ENCODE peak calls at places on chromosomes 16 and 17, in ten cellular contexts. V is heart left ventricle; T is heart right ventricle; D is mammary epithelial cell; N is CD4-positive, alpha-beta T cell; Y is adrenal gland; X is HCT116; M is stomach; U is neural progenitor cell; Q is cardiac muscle cell. G is an unnamed sample.
A peak's percentile ranks its signal among the peaks of the same experiment; 100 is the strongest.

GRCh38 chr16:70661918-70662641 is 15.7 kb downstream of the IL34 start:
- DNase-seq in V (no peak), T (no peak), D (no peak), N (no peak), Y (peak; percentile 33), X (no peak), M (no peak), U (no peak), Q (peak; percentile 76), G (no peak)

GRCh38 chr16:70725912-70726828 is 40.3 kb upstream of the MTSS2 start:
- DNase-seq in V (peak; percentile 82), T (peak; percentile 79), D (no peak), N (no peak), Y (peak; percentile 66), X (no peak), M (no peak), U (no peak), Q (peak; percentile 59), G (no peak)

GRCh38 chr17:49777577-49777976 is 10.9 kb upstream of the KAT7 start:
- DNase-seq in V (no peak), T (no peak), D (no peak), N (no peak), Y (no peak), X (no peak), M (no peak), U (peak; percentile 36), Q (no peak), G (no peak)

GRCh38 chr16:85394511-85395206 is 218.5 kb upstream of the GSE1 start:
- DNase-seq in V (peak; percentile 37), T (peak; percentile 6), D (no peak), N (no peak), Y (no peak), X (no peak), M (no peak), U (no peak), Q (no peak), G (no peak)

GRCh38 chr17:62974788-62975586 is 9.0 kb downstream of the TANC2 start:
- DNase-seq in V (no peak), T (no peak), D (no peak), N (no peak), Y (no peak), X (no peak), M (no peak), U (no peak), Q (no peak), G (no peak)

GRCh38 chr16:68533937-68534336 is 5.2 kb upstream of the ZFP90 start:
- DNase-seq in V (no peak), T (no peak), D (no peak), N (no peak), Y (no peak), X (no peak), M (no peak), U (no peak), Q (no peak), G (no peak)

GRCh38 chr16:70767377-70768204 is 33.4 kb downstream of the VAC14 start:
- DNase-seq in V (no peak), T (no peak), D (peak; percentile 33), N (no peak), Y (no peak), X (no peak), M (no peak), U (no peak), Q (no peak), G (no peak)

GRCh38 chr16:22670044-22670536 is 143.9 kb upstream of the HS3ST2 start:
- DNase-seq in V (no peak), T (no peak), D (no peak), N (no peak), Y (no peak), X (no peak), M (no peak), U (no peak), Q (peak; percentile 15), G (no peak)

GRCh38 chr17:30922235-30922993 is 669 bp downstream of the ADAP2 start:
- DNase-seq in V (peak; percentile 68), T (peak; percentile 23), D (no peak), N (no peak), Y (no peak), X (no peak), M (no peak), U (peak; percentile 32), Q (no peak), G (no peak)

GRCh38 chr17:9937164-9937835 is 32.2 kb upstream of the RCVRN start:
- DNase-seq in V (no peak), T (peak; percentile 75), D (no peak), N (no peak), Y (peak; percentile 23), X (no peak), M (no peak), U (no peak), Q (peak; percentile 52), G (no peak)

GRCh38 chr17:48892940-48893645 is 506 bp downstream of the ATP5MC1 start:
- DNase-seq in V (no peak), T (no peak), D (no peak), N (no peak), Y (no peak), X (no peak), M (no peak), U (no peak), Q (no peak), G (no peak)

GRCh38 chr17:69141802-69142472 is at the start of gene ABCA6:
- DNase-seq in V (no peak), T (no peak), D (peak; percentile 20), N (no peak), Y (no peak), X (no peak), M (no peak), U (no peak), Q (peak; percentile 93), G (peak; percentile 4)

GRCh38 chr17:48724241-48725004 is 1.4 kb downstream of the PRAC2 start:
- DNase-seq in V (peak; percentile 90), T (peak; percentile 85), D (peak; percentile 51), N (peak; percentile 74), Y (peak; percentile 86), X (peak; percentile 32), M (peak; percentile 89), U (peak; percentile 91), Q (peak; percentile 83), G (no peak)

GRCh38 chr16:75653926-75654325 is 6.4 kb downstream of the TERF2IP start:
- DNase-seq in V (no peak), T (no peak), D (no peak), N (no peak), Y (no peak), X (no peak), M (no peak), U (no peak), Q (no peak), G (no peak)

GRCh38 chr17:36503456-36504155 is 17.1 kb downstream of the ZNHIT3 start:
- DNase-seq in V (no peak), T (no peak), D (no peak), N (no peak), Y (no peak), X (no peak), M (no peak), U (no peak), Q (no peak), G (no peak)

GRCh38 chr17:77378318-77379064 is 237.7 kb downstream of the SEC14L1 start:
- DNase-seq in V (no peak), T (no peak), D (no peak), N (no peak), Y (no peak), X (no peak), M (no peak), U (no peak), Q (no peak), G (no peak)
- H3K27ac ChIP-seq in V (no peak overlapping the region), T (no peak overlapping the region), D (no peak overlapping the region), N (no peak overlapping the region), Y (peak overlapping the region; percentile 96), X (no peak overlapping the region), M (peak overlapping the region; percentile 98), U (no peak overlapping the region), Q (no peak overlapping the region), G (no peak overlapping the region)

GRCh38 chr16:10153993-10154788 is 28.0 kb downstream of the GRIN2A start:
- DNase-seq in V (no peak), T (no peak), D (no peak), N (no peak), Y (no peak), X (no peak), M (no peak), U (no peak), Q (no peak), G (no peak)

GRCh38 chr16:10150906-10151305 is 31.3 kb downstream of the GRIN2A start:
- DNase-seq in V (no peak), T (no peak), D (peak; percentile 39), N (no peak), Y (no peak), X (no peak), M (no peak), U (no peak), Q (no peak), G (no peak)

GRCh38 chr16:10156111-10156510 is 26.1 kb downstream of the GRIN2A start:
- DNase-seq in V (no peak), T (no peak), D (no peak), N (no peak), Y (no peak), X (no peak), M (no peak), U (no peak), Q (no peak), G (no peak)

DNA sequence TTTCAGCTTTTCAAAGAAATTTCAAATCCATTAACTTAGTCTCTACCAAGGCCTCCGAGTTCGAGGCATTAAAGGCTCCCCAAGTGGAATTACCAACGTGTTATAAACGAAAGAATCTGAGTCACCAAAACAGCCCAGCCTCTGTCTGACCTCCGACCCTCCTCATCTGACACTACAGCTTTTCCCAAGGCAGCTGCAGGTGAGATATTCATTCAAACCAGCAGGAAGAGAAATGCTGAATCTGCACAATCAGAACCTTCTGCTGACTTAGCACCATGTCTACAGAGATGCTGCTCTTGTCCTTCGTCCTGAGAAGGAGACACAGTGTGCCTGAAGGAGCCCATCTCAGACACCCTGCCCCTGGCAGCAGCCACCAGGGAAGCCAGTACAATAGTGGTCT is 30.5 kb downstream of the GRIN2A start:
- DNase-seq in V (no peak), T (no peak), D (no peak), N (no peak), Y (no peak), X (no peak), M (no peak), U (no peak), Q (no peak), G (no peak)
- TF ChIP-seq CTCF in V (no peak), T (no peak), D (no peak), N (no peak), Y (no peak), X (no peak), M (no peak), U (no peak), Q (no peak), G (no peak)

DNA sequence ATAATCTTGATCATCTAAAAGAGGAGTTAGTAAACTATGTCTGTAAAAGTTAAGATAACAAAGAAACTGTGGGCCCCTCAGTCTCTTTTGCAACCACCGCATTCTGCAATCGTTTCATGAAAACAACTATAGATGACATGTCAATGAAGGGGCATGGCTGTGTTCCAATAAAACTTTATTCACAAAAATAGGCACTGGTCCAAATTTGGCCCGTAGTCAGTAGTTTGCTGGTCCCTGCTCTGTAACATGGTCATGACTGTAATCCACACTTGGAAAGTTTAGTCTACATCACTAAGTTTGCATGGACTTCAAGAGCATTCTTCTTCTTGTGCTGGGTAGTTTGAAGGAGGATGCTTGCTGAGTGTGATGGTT is 299.3 kb upstream of the PSMD7 start:
- DNase-seq in V (no peak), T (no peak), D (no peak), N (no peak), Y (no peak), X (no peak), M (no peak), U (no peak), Q (no peak), G (no peak)
- H3K27ac ChIP-seq in V (no peak overlapping the region), T (no peak overlapping the region), D (no peak overlapping the region), N (no peak overlapping the region), Y (no peak overlapping the region), X (no peak overlapping the region), M (no peak overlapping the region), U (no peak overlapping the region), Q (no peak overlapping the region), G (no peak overlapping the region)

GRCh38 chr16:28937222-28937876 is 5.6 kb downstream of the CD19 start:
- DNase-seq in V (no peak), T (no peak), D (no peak), N (no peak), Y (no peak), X (no peak), M (no peak), U (no peak), Q (no peak), G (no peak)
- TF ChIP-seq CTCF in V (no peak), T (no peak), D (no peak), N (no peak), Y (no peak), X (peak; percentile 14), M (no peak), U (no peak), Q (no peak), G (no peak)

G was measured in foreskin keratinocyte.